ENCODE peak calls at places on chromosomes 13 and 19, in ten cellular contexts. One of them, this sample, is unnamed.
A peak's percentile ranks its signal among the peaks of the same experiment; 100 is the strongest.

GRCh38 chr19:35124098-35125060 is 8.8 kb downstream of the FXYD3 start:
- DNase-seq in heart left ventricle: peak; percentile 97
- DNase-seq in transverse colon: peak; percentile 96
- DNase-seq in heart right ventricle: peak; percentile 95
- DNase-seq in A549: peak; percentile 95
- DNase-seq in astrocyte: peak; percentile 71
- DNase-seq in cardiac muscle cell: peak; percentile 94
- DNase-seq in uterus: peak; percentile 94
- DNase-seq in lung: peak; percentile 92
- DNase-seq in left lung: peak; percentile 95
- DNase-seq in this sample: peak; percentile 94

GRCh38 chr13:42534785-42535184 is 39.2 kb upstream of the TNFSF11 start:
- DNase-seq in left lung: no peak
- DNase-seq in heart right ventricle: no peak
- DNase-seq in cardiac muscle cell: no peak
- DNase-seq in astrocyte: no peak
- DNase-seq in A549: no peak
- DNase-seq in uterus: no peak
- DNase-seq in lung: no peak
- DNase-seq in transverse colon: no peak
- DNase-seq in heart left ventricle: no peak
- DNase-seq in this sample: no peak

GRCh38 chr19:56348289-56348877 is 33.7 kb upstream of the ZSCAN5A start:
- DNase-seq in heart left ventricle: no peak
- DNase-seq in transverse colon: no peak
- DNase-seq in cardiac muscle cell: peak; percentile 13
- DNase-seq in left lung: no peak
- DNase-seq in heart right ventricle: no peak
- DNase-seq in A549: peak; percentile 30
- DNase-seq in lung: no peak
- DNase-seq in astrocyte: no peak
- DNase-seq in uterus: no peak
- DNase-seq in this sample: peak; percentile 45

GRCh38 chr19:55958356-55958755 is 10.7 kb downstream of the NLRP8 start:
- DNase-seq in heart left ventricle: no peak
- DNase-seq in transverse colon: no peak
- DNase-seq in uterus: no peak
- DNase-seq in heart right ventricle: no peak
- DNase-seq in lung: no peak
- DNase-seq in A549: peak; percentile 12
- DNase-seq in cardiac muscle cell: no peak
- DNase-seq in left lung: no peak
- DNase-seq in astrocyte: no peak
- DNase-seq in this sample: no peak

GRCh38 chr19:43809762-43810696 is 7.8 kb upstream of the LYPD5 start:
- DNase-seq in cardiac muscle cell: peak; percentile 72
- DNase-seq in heart left ventricle: no peak
- DNase-seq in lung: no peak
- DNase-seq in transverse colon: no peak
- DNase-seq in heart right ventricle: no peak
- DNase-seq in uterus: no peak
- DNase-seq in astrocyte: peak; percentile 48
- DNase-seq in A549: peak; percentile 82
- DNase-seq in left lung: no peak
- DNase-seq in this sample: peak; percentile 73

GRCh38 chr13:73945871-73946270 is 188.3 kb downstream of the KLF12 start:
- DNase-seq in lung: no peak
- DNase-seq in uterus: no peak
- DNase-seq in left lung: no peak
- DNase-seq in astrocyte: peak; percentile 34
- DNase-seq in A549: no peak
- DNase-seq in cardiac muscle cell: no peak
- DNase-seq in heart right ventricle: peak; percentile 36
- DNase-seq in transverse colon: no peak
- DNase-seq in heart left ventricle: peak; percentile 78
- DNase-seq in this sample: peak; percentile 12

GRCh38 chr19:42325896-42326771 is 699 bp downstream of the MEGF8 start:
- DNase-seq in heart left ventricle: peak; percentile 42
- DNase-seq in left lung: no peak
- DNase-seq in uterus: no peak
- DNase-seq in cardiac muscle cell: no peak
- DNase-seq in astrocyte: no peak
- DNase-seq in A549: no peak
- DNase-seq in transverse colon: no peak
- DNase-seq in heart right ventricle: no peak
- DNase-seq in lung: no peak
- DNase-seq in this sample: no peak

GRCh38 chr19:38793186-38793585 is 4.2 kb downstream of the LGALS7B start:
- DNase-seq in transverse colon: no peak
- DNase-seq in A549: no peak
- DNase-seq in heart left ventricle: no peak
- DNase-seq in lung: no peak
- DNase-seq in cardiac muscle cell: peak; percentile 59
- DNase-seq in heart right ventricle: no peak
- DNase-seq in uterus: no peak
- DNase-seq in left lung: no peak
- DNase-seq in astrocyte: no peak
- DNase-seq in this sample: peak; percentile 26

DNA sequence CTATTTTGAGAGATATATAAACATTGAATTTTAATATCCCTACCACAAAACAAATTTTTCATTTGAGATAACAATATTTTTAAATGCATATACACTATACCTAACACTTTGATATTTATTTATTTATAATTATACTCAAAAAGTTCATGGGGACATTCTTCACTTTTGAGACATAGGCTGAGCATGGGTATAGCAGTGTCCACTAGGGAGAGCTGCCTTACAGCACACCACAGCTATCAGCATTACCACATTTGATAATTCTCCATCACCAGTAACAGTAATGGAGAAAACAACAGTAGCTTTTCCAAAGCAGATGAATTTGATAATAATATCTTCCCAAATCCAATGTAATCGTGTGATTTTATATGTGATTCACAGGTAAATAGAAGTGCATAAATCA is 626.1 kb downstream of the DACH1 start:
- DNase-seq in lung: no peak
- DNase-seq in cardiac muscle cell: peak; percentile 32
- DNase-seq in heart right ventricle: no peak
- DNase-seq in astrocyte: peak; percentile 7
- DNase-seq in A549: no peak
- DNase-seq in transverse colon: no peak
- DNase-seq in uterus: no peak
- DNase-seq in heart left ventricle: no peak
- DNase-seq in left lung: no peak
- DNase-seq in this sample: peak; percentile 9
- TF ChIP-seq CTCF in lung: peak; percentile 1
- TF ChIP-seq CTCF in cardiac muscle cell: peak; percentile 51
- TF ChIP-seq CTCF in heart right ventricle: no peak
- TF ChIP-seq CTCF in astrocyte: peak; percentile 45
- TF ChIP-seq CTCF in A549: no peak
- TF ChIP-seq CTCF in transverse colon: peak; percentile 14
- TF ChIP-seq CTCF in uterus: no peak
- TF ChIP-seq CTCF in heart left ventricle: peak; percentile 39
- TF ChIP-seq CTCF in left lung: no peak
- TF ChIP-seq CTCF in this sample: peak; percentile 49

GRCh38 chr19:15373644-15374043 is 5.9 kb downstream of the AKAP8 start:
- DNase-seq in left lung: no peak
- DNase-seq in transverse colon: no peak
- DNase-seq in heart left ventricle: no peak
- DNase-seq in A549: no peak
- DNase-seq in heart right ventricle: no peak
- DNase-seq in astrocyte: no peak
- DNase-seq in uterus: no peak
- DNase-seq in lung: no peak
- DNase-seq in cardiac muscle cell: no peak
- DNase-seq in this sample: no peak

GRCh38 chr19:15372891-15373301 is 6.7 kb downstream of the AKAP8 start:
- DNase-seq in left lung: no peak
- DNase-seq in A549: no peak
- DNase-seq in uterus: no peak
- DNase-seq in heart right ventricle: no peak
- DNase-seq in lung: no peak
- DNase-seq in cardiac muscle cell: no peak
- DNase-seq in transverse colon: no peak
- DNase-seq in heart left ventricle: no peak
- DNase-seq in astrocyte: no peak
- DNase-seq in this sample: no peak

GRCh38 chr19:15372470-15372869 is 7.1 kb downstream of the AKAP8 start:
- DNase-seq in astrocyte: no peak
- DNase-seq in uterus: no peak
- DNase-seq in transverse colon: no peak
- DNase-seq in heart right ventricle: no peak
- DNase-seq in left lung: no peak
- DNase-seq in lung: no peak
- DNase-seq in cardiac muscle cell: no peak
- DNase-seq in A549: no peak
- DNase-seq in heart left ventricle: no peak
- DNase-seq in this sample: no peak

GRCh38 chr19:15374105-15374651 is 5.4 kb downstream of the AKAP8 start:
- DNase-seq in cardiac muscle cell: no peak
- DNase-seq in lung: no peak
- DNase-seq in heart right ventricle: no peak
- DNase-seq in heart left ventricle: no peak
- DNase-seq in uterus: no peak
- DNase-seq in left lung: no peak
- DNase-seq in astrocyte: no peak
- DNase-seq in transverse colon: no peak
- DNase-seq in A549: no peak
- DNase-seq in this sample: no peak

GRCh38 chr19:15374796-15375440 is 4.7 kb downstream of the AKAP8 start:
- DNase-seq in lung: no peak
- DNase-seq in left lung: no peak
- DNase-seq in A549: no peak
- DNase-seq in uterus: peak; percentile 46
- DNase-seq in transverse colon: no peak
- DNase-seq in astrocyte: no peak
- DNase-seq in cardiac muscle cell: no peak
- DNase-seq in heart right ventricle: peak; percentile 51
- DNase-seq in heart left ventricle: peak; percentile 88
- DNase-seq in this sample: no peak
- H3K27ac ChIP-seq in lung: peak overlapping the region; percentile 4
- H3K27ac ChIP-seq in left lung: peak overlapping the region; percentile 33
- H3K27ac ChIP-seq in A549: no peak overlapping the region
- H3K27ac ChIP-seq in uterus: peak overlapping the region; percentile 28
- H3K27ac ChIP-seq in transverse colon: no peak overlapping the region
- H3K27ac ChIP-seq in astrocyte: no peak overlapping the region
- H3K27ac ChIP-seq in cardiac muscle cell: no peak overlapping the region
- H3K27ac ChIP-seq in heart right ventricle: peak overlapping the region; percentile 68
- H3K27ac ChIP-seq in heart left ventricle: peak overlapping the region; percentile 74
- H3K27ac ChIP-seq in this sample: no peak overlapping the region

DNA sequence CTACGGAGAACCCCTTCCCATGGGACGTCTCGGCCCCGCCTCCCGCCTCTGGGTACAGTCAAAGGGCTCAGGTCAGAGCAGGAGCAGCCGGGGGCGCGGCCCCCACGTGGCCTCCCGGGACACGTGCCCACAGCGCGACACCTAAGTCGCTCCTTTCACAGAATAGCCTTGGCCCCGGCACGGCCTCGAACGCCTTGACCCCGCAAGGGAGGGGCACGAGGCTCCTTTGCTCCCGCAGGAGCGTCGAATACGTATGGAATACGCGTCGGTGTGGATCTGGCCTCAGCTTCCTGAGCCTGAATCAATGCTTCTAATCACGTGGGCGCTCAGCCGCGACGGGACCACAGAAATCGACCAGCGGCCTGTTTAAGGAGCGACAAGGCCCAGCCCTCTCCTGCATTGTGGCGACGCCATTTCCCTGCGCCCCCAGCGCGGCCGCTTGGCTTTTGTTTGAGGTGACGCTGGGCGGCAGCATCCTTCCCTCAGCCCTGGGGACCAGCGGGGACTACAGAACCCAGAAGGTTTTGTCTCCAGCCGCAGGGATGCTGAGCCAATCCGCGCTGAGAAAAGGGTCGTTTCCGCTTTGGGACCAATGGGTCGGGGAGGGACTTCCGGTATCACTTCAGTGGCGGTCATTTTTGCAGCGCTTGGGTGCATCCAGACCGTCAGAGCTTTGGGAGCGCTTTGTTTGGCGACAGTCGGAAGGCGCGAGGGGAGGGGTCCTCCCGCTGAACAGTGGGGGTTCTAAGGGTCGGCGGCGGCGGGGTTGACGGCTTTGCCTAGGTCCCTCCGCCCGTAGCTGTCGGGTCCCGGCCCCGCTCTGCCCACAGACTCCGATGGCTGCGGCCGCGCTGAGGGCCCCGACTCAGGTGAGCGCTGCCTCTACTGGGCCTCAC is at the start of gene ZIK1:
- DNase-seq in left lung: peak; percentile 92
- DNase-seq in A549: no peak
- DNase-seq in uterus: peak; percentile 84
- DNase-seq in cardiac muscle cell: peak; percentile 95
- DNase-seq in heart right ventricle: peak; percentile 96
- DNase-seq in astrocyte: peak; percentile 87
- DNase-seq in heart left ventricle: peak; percentile 96
- DNase-seq in transverse colon: peak; percentile 84
- DNase-seq in lung: peak; percentile 90
- DNase-seq in this sample: peak; percentile 98
- TF ChIP-seq CTCF in left lung: no peak
- TF ChIP-seq CTCF in A549: no peak
- TF ChIP-seq CTCF in uterus: no peak
- TF ChIP-seq CTCF in cardiac muscle cell: no peak
- TF ChIP-seq CTCF in heart right ventricle: no peak
- TF ChIP-seq CTCF in astrocyte: no peak
- TF ChIP-seq CTCF in heart left ventricle: no peak
- TF ChIP-seq CTCF in transverse colon: no peak
- TF ChIP-seq CTCF in lung: no peak
- TF ChIP-seq CTCF in this sample: peak; percentile 33

GRCh38 chr13:40149611-40150283 is 494.3 kb downstream of the COG6 start:
- DNase-seq in astrocyte: peak; percentile 89
- DNase-seq in lung: no peak
- DNase-seq in A549: peak; percentile 16
- DNase-seq in cardiac muscle cell: peak; percentile 88
- DNase-seq in heart left ventricle: peak; percentile 40
- DNase-seq in heart right ventricle: peak; percentile 47
- DNase-seq in uterus: peak; percentile 66
- DNase-seq in left lung: no peak
- DNase-seq in transverse colon: no peak
- DNase-seq in this sample: peak; percentile 17

GRCh38 chr13:40146063-40146462 is 490.6 kb downstream of the COG6 start:
- DNase-seq in transverse colon: no peak
- DNase-seq in astrocyte: no peak
- DNase-seq in uterus: no peak
- DNase-seq in lung: no peak
- DNase-seq in left lung: no peak
- DNase-seq in heart left ventricle: no peak
- DNase-seq in heart right ventricle: no peak
- DNase-seq in cardiac muscle cell: no peak
- DNase-seq in A549: peak; percentile 29
- DNase-seq in this sample: peak; percentile 19

GRCh38 chr13:40146586-40147240 is 491.3 kb downstream of the COG6 start:
- DNase-seq in heart left ventricle: no peak
- DNase-seq in left lung: no peak
- DNase-seq in cardiac muscle cell: no peak
- DNase-seq in astrocyte: no peak
- DNase-seq in uterus: no peak
- DNase-seq in heart right ventricle: no peak
- DNase-seq in A549: no peak
- DNase-seq in lung: no peak
- DNase-seq in transverse colon: no peak
- DNase-seq in this sample: no peak

GRCh38 chr13:40148742-40149141 is 493.3 kb downstream of the COG6 start:
- DNase-seq in heart left ventricle: no peak
- DNase-seq in transverse colon: no peak
- DNase-seq in heart right ventricle: no peak
- DNase-seq in A549: no peak
- DNase-seq in uterus: no peak
- DNase-seq in astrocyte: no peak
- DNase-seq in lung: no peak
- DNase-seq in cardiac muscle cell: no peak
- DNase-seq in left lung: no peak
- DNase-seq in this sample: no peak

DNA sequence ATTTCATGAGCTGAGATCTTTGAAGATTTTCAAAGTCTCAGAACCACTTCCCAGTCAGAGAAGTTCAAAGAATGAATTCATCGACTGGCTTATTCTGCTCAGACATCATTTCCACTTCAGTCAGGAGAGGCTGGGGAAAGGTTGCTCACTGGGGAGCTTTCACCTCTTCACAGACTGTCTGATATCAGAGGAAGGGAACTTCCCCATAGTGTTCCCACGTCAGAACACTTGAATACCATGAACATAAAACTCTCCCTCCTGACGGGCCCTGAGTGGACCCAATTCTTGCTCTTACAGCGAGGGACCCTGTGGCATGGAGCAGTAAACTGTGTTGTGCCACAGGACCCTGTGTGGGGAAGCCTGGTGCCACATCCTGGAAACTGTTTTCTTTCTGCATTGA is 492.6 kb downstream of the COG6 start:
- DNase-seq in heart left ventricle: no peak
- DNase-seq in uterus: no peak
- DNase-seq in transverse colon: no peak
- DNase-seq in lung: no peak
- DNase-seq in left lung: no peak
- DNase-seq in astrocyte: no peak
- DNase-seq in A549: no peak
- DNase-seq in cardiac muscle cell: no peak
- DNase-seq in heart right ventricle: no peak
- DNase-seq in this sample: no peak
- H3K27ac ChIP-seq in heart left ventricle: no peak overlapping the region
- H3K27ac ChIP-seq in uterus: peak overlapping the region; percentile 85
- H3K27ac ChIP-seq in transverse colon: no peak overlapping the region
- H3K27ac ChIP-seq in lung: no peak overlapping the region
- H3K27ac ChIP-seq in left lung: no peak overlapping the region
- H3K27ac ChIP-seq in astrocyte: no peak overlapping the region
- H3K27ac ChIP-seq in A549: no peak overlapping the region
- H3K27ac ChIP-seq in cardiac muscle cell: no peak overlapping the region
- H3K27ac ChIP-seq in heart right ventricle: no peak overlapping the region
- H3K27ac ChIP-seq in this sample: no peak overlapping the region

This sample was measured in A673.